ENCODE peak calls at places on chromosome 10, in ten cellular contexts. N is astrocyte, L is right lobe of liver, H is neural progenitor cell, S is cardiac muscle cell, O is mammary epithelial cell, X is adrenal gland, Q is left lung, I is spleen, U is GM12878. C is an unnamed sample. For H3K4me1, the result is how much of the 10 kb centered on the place peaks cover.

GRCh38 chr10:84097787-84098353 is 41.4 kb upstream of the GHITM start:
- DNase-seq in N (no peak), U (no peak), S (peak), I (no peak), O (no peak), H (peak), X (no peak), L (no peak), Q (no peak), C (no peak)

GRCh38 chr10:107129013-107129412 is 35.5 kb downstream of the SORCS1 start:
- DNase-seq in I (no peak), S (no peak), Q (no peak), O (no peak), H (no peak), L (no peak), N (no peak), X (no peak), U (no peak), C (no peak)

GRCh38 chr10:128095753-128096469 is 30.3 kb downstream of the MKI67 start:
- DNase-seq in I (no peak), Q (no peak), L (no peak), S (no peak), O (no peak), U (no peak), H (no peak), X (no peak), N (no peak), C (peak)

GRCh38 chr10:60194421-60194820 is 195.3 kb downstream of the ANK3 start:
- DNase-seq in N (no peak), I (no peak), H (no peak), U (no peak), Q (no peak), O (no peak), S (no peak), L (no peak), X (no peak), C (no peak)

GRCh38 chr10:3785849-3786290 is 861 bp upstream of the KLF6 start:
- DNase-seq in U (no peak), S (peak), H (peak), X (no peak), Q (no peak), N (peak), O (peak), I (no peak), L (peak), C (no peak)

GRCh38 chr10:85098835-85099521 is 770.6 kb downstream of the CCSER2 start:
- DNase-seq in N (no peak), L (no peak), S (no peak), X (no peak), O (no peak), I (no peak), U (no peak), Q (no peak), H (no peak), C (no peak)

GRCh38 chr10:78672898-78673297 is 395.9 kb upstream of the ZMIZ1 start:
- DNase-seq in I (no peak), N (peak), Q (no peak), U (no peak), X (no peak), L (no peak), S (no peak), H (no peak), O (peak), C (no peak)

GRCh38 chr10:66931949-66932343 is 6.1 kb downstream of the LRRTM3 start:
- DNase-seq in Q (no peak), I (no peak), H (no peak), O (peak), L (no peak), N (no peak), S (no peak), U (no peak), X (no peak), C (no peak)

GRCh38 chr10:75234017-75234682 is 1.6 kb downstream of the COMTD1 start:
- DNase-seq in L (peak), O (peak), S (peak), Q (peak), U (peak), X (peak), N (peak), I (peak), H (peak), C (peak)

GRCh38 chr10:78177013-78177370 is 143.3 kb downstream of the RPS24 start:
- DNase-seq in N (no peak), Q (peak), I (no peak), U (no peak), O (no peak), S (no peak), X (peak), L (no peak), H (peak), C (no peak)

GRCh38 chr10:92751827-92752226 is 62.1 kb downstream of the HHEX start:
- DNase-seq in U (no peak), H (no peak), O (no peak), Q (no peak), S (no peak), N (no peak), I (no peak), L (no peak), X (no peak), C (no peak)
- TF ChIP-seq CTCF in U (no peak), H (no peak), O (no peak), Q (no peak), S (no peak), N (no peak), I (no peak), L (no peak), X (no peak), C (no peak)

GRCh38 chr10:121556918-121557573 is 41.2 kb downstream of the FGFR2 start:
- DNase-seq in L (no peak), U (peak), Q (no peak), H (no peak), I (no peak), X (no peak), N (no peak), S (no peak), O (peak), C (no peak)

GRCh38 chr10:121553861-121554264 is 44.4 kb downstream of the FGFR2 start:
- DNase-seq in S (no peak), U (no peak), O (peak), H (no peak), Q (no peak), L (no peak), N (no peak), I (no peak), X (no peak), C (no peak)

GRCh38 chr10:121558246-121558645 is 40.0 kb downstream of the FGFR2 start:
- DNase-seq in N (no peak), U (no peak), S (no peak), I (no peak), X (no peak), L (no peak), O (no peak), Q (no peak), H (no peak), C (no peak)

GRCh38 chr10:121559321-121559720 is 38.9 kb downstream of the FGFR2 start:
- DNase-seq in H (peak), O (no peak), X (no peak), I (no peak), S (no peak), L (no peak), Q (no peak), N (no peak), U (no peak), C (no peak)

DNA sequence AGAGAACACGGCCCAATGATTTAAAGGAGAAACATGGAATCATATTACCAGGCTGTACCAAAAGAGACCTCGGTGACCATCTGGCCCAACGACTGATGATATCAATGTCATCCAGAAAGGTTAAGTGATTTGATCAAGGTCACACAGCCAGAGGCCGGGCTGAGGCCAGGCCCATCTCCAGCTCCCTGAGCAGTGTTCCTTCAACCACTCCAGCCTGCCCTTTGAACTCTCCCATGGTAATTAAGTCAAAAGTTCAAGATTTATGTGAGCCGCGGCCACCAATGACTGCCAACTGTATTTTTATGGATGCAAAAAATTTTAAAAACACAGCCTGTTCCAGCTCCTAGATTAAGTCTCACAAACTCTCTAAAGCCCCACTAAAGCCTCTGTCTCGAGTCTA is 41.8 kb downstream of the FGFR2 start:
- DNase-seq in U (no peak), X (peak), N (no peak), H (no peak), I (no peak), L (no peak), Q (no peak), S (no peak), O (no peak), C (no peak)
- H3K4me1 ChIP-seq in U (under half), X (under half), N (under half), H (under half), I (under half), L (under half), Q (under half), S (under half), O (under half), C (under half)

DNA sequence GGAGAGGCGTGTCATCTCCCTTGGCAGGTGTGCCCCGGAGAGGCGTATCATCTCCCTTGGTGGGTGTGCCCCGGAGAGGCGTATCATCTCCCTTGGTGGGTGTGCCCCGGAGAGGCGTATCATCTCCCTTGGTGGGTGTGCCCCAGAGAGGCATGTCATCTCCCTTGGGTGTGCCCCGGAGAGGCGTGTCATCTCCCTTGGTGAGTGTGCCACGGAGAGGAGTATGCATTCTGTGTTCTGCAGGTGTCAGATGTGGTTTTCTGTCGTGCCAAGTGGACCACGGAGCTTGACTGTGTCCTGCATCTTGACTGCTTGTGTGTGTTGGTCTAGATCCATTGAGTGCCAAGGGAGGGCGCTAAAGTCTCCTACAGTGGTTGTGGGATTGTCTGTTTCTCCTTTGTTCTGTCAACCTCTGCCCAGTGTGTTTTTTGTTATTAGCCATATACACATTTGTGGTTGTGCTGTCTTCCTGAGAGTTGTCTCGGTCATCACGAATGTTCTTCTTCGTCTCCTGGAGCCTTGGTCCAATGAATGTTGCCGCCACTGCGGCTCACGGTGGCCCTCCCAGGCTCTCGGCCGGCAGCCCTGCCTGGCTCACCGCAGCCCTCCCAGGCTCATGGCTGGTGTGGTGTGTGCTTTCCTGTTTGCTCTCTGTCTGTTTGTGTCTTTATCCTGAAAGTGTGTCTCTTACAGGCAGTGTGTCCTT is 96.8 kb downstream of the INPP5A start:
- DNase-seq in I (peak), H (peak), X (peak), O (no peak), Q (no peak), U (no peak), N (no peak), S (no peak), L (peak), C (peak)
- TF ChIP-seq CTCF in I (no peak), H (peak), X (no peak), O (no peak), Q (no peak), U (peak), N (no peak), S (peak), L (no peak), C (peak)

DNA sequence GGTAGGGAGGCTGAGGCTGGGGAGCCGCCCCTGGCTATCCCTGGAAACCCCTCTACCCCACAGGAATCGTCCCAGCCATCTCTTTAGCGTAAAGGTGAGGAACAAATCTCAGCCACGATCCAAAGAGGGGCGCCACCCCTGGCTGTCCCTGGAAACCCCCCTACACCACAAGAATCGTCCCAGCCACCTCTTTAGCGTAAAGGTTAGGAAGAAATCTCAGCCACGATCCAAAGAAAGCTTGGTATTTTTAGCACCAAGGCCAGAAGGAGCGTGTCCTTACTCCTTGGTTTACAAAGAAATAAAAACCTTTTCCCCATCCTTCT is 757 bp upstream of the TSPAN14 start:
- DNase-seq in H (no peak), X (no peak), U (no peak), S (no peak), I (peak), O (no peak), L (no peak), Q (no peak), N (no peak), C (no peak)
- H3K4me1 ChIP-seq in H (under half), X (under half), U (under half), S (under half), I (under half), O (under half), L (under half), Q (half or more), N (under half), C (under half)

DNA sequence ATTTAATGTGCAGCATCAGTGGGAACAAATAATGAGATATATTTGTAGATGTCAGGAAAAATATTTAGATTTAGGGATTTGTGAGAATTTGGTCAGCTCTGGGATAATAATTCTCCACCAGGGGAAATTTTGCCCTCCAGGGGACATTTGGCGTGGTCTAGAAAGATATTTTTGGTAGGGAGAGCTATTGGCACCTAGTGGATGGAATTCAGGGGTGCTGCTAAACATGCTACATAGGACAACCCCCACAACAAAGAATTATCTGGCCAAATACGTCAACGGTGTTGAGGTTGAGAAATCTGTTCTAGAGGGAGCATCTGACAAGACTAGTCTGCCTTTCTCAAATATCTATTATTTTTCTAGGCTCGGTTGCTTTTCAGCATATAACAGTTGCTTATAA is 2.1 kb downstream of the ADK start:
- DNase-seq in O (peak), X (no peak), L (no peak), Q (no peak), H (peak), N (peak), S (peak), U (no peak), I (no peak), C (no peak)
- TF ChIP-seq CTCF in O (peak), X (no peak), L (peak), Q (no peak), H (peak), N (peak), S (peak), U (no peak), I (peak), C (peak)

C was measured in Peyer's patch.